ENCODE peak calls at places on chromosome 19, in seven cellular contexts. J is GM03348; B is tibial nerve; R is T follicular helper cell; K is stimulated activated CD4-positive, alpha-beta T cell treated with anti-CD3 and anti-CD28 coated beads, Interleukin-12 subunit alpha, Interleukin-12 subunit beta, amount 100 ng/mL, for 4 hours; Y is transverse colon; X is astrocyte of the spinal cord. L is an unnamed sample.

GRCh38 chr19:54254195-54254906 is 2.7 kb downstream of the LILRB5 start:
- DNase-seq in J (peak), B (no peak), R (no peak), K (no peak), Y (no peak), X (no peak), L (no peak)

GRCh38 chr19:15194938-15195337 is 5.9 kb downstream of the NOTCH3 start:
- DNase-seq in J (peak), B (no peak), R (no peak), K (no peak), Y (no peak), X (peak), L (peak)

GRCh38 chr19:8161135-8161646 is 11.8 kb upstream of the FBN3 start:
- DNase-seq in J (no peak), B (no peak), R (no peak), K (no peak), Y (no peak), X (no peak), L (no peak)

GRCh38 chr19:18203408-18203862 is 407 bp downstream of the RAB3A start:
- DNase-seq in J (no peak), B (no peak), R (no peak), K (peak), Y (peak), X (no peak), L (peak)

GRCh38 chr19:18700501-18701249 is 17.2 kb downstream of the CRTC1 start:
- DNase-seq in J (peak), B (peak), R (peak), K (peak), Y (peak), X (peak), L (peak)

GRCh38 chr19:6963937-6964336 is 57.3 kb downstream of the MBD3L2B start:
- DNase-seq in J (no peak), B (no peak), R (peak), K (peak), Y (no peak), X (no peak), L (no peak)

GRCh38 chr19:2532252-2533071 is 56.5 kb downstream of the GADD45B start:
- DNase-seq in J (peak), B (no peak), R (no peak), K (no peak), Y (no peak), X (peak), L (no peak)

GRCh38 chr19:3284759-3285646 is 60.5 kb downstream of the CELF5 start:
- DNase-seq in J (peak), B (no peak), R (peak), K (peak), Y (peak), X (peak), L (no peak)

GRCh38 chr19:15437355-15438123 is 12.2 kb downstream of the WIZ start:
- DNase-seq in J (peak), B (no peak), R (no peak), K (no peak), Y (no peak), X (no peak), L (peak)

GRCh38 chr19:13689050-13689449 is 75.3 kb upstream of the MRI1 start:
- DNase-seq in J (peak), B (no peak), R (no peak), K (no peak), Y (no peak), X (no peak), L (no peak)

GRCh38 chr19:29263305-29264080 is 50.5 kb upstream of the UQCRFS1 start:
- DNase-seq in J (peak), B (peak), R (peak), K (peak), Y (peak), X (no peak), L (peak)

GRCh38 chr19:18294467-18294864 is 13.0 kb upstream of the JUND start:
- DNase-seq in J (no peak), B (no peak), R (peak), K (peak), Y (peak), X (no peak), L (peak)

GRCh38 chr19:19146000-19146608 is 7.8 kb upstream of the TMEM161A start:
- DNase-seq in J (peak), B (peak), R (peak), K (peak), Y (peak), X (peak), L (peak)

GRCh38 chr19:19420570-19421301 is 15.3 kb downstream of the GATAD2A start:
- DNase-seq in J (no peak), B (no peak), R (no peak), K (no peak), Y (no peak), X (no peak), L (no peak)

GRCh38 chr19:2464389-2464788 is 7.6 kb upstream of the LMNB2 start:
- DNase-seq in J (no peak), B (no peak), R (no peak), K (no peak), Y (no peak), X (peak), L (no peak)

GRCh38 chr19:15307169-15307568 is 25.2 kb downstream of the BRD4 start:
- DNase-seq in J (no peak), B (no peak), R (no peak), K (no peak), Y (no peak), X (no peak), L (no peak)

GRCh38 chr19:8308891-8309291 is 733 bp upstream of the CD320 start:
- DNase-seq in J (no peak), B (no peak), R (no peak), K (no peak), Y (no peak), X (no peak), L (peak)

GRCh38 chr19:14015454-14016035 is 9.4 kb upstream of the RFX1 start:
- DNase-seq in J (no peak), B (no peak), R (no peak), K (no peak), Y (no peak), X (no peak), L (no peak)

GRCh38 chr19:45146251-45146650 is 14.5 kb downstream of the NKPD1 start:
- DNase-seq in J (no peak), B (no peak), R (no peak), K (no peak), Y (no peak), X (no peak), L (no peak)

GRCh38 chr19:57599377-57599760 is 316 bp upstream of the ZNF530 start:
- DNase-seq in J (no peak), B (no peak), R (no peak), K (no peak), Y (no peak), X (no peak), L (no peak)

GRCh38 chr19:39407394-39407643 is 672 bp downstream of the ZFP36 start:
- DNase-seq in J (no peak), B (no peak), R (no peak), K (no peak), Y (no peak), X (no peak), L (no peak)

GRCh38 chr19:40502081-40502480 is 35.3 kb downstream of the SPTBN4 start:
- DNase-seq in J (no peak), B (no peak), R (no peak), K (no peak), Y (no peak), X (no peak), L (no peak)

GRCh38 chr19:58338825-58339558 is 12.2 kb downstream of the ZSCAN22 start:
- DNase-seq in J (no peak), B (no peak), R (no peak), K (no peak), Y (no peak), X (no peak), L (no peak)

GRCh38 chr19:52034051-52034728 is 6.0 kb upstream of the ZNF614 start:
- DNase-seq in J (no peak), B (no peak), R (no peak), K (no peak), Y (no peak), X (peak), L (no peak)

GRCh38 chr19:29393915-29394460 is 131.8 kb upstream of the VSTM2B start:
- DNase-seq in J (no peak), B (no peak), R (no peak), K (no peak), Y (no peak), X (no peak), L (no peak)

GRCh38 chr19:36939153-36939552 is 23.0 kb downstream of the ZNF568 start:
- DNase-seq in J (no peak), B (no peak), R (no peak), K (no peak), Y (no peak), X (no peak), L (no peak)

GRCh38 chr19:43469160-43469480 is 3.7 kb upstream of the LYPD3 start:
- DNase-seq in J (no peak), B (no peak), R (peak), K (no peak), Y (no peak), X (no peak), L (no peak)

GRCh38 chr19:54190503-54190941 is 586 bp upstream of the TSEN34 start:
- DNase-seq in J (peak), B (peak), R (peak), K (peak), Y (peak), X (peak), L (peak)

GRCh38 chr19:14366529-14366928 is 14.7 kb upstream of the ADGRE5 start:
- DNase-seq in J (peak), B (peak), R (peak), K (peak), Y (peak), X (peak), L (peak)

GRCh38 chr19:6071103-6071485 is 39.2 kb downstream of the RFX2 start:
- DNase-seq in J (peak), B (no peak), R (no peak), K (no peak), Y (no peak), X (peak), L (no peak)

GRCh38 chr19:38483016-38483630 is 49.6 kb downstream of the RYR1 start:
- DNase-seq in J (no peak), B (no peak), R (no peak), K (no peak), Y (no peak), X (no peak), L (no peak)

GRCh38 chr19:29422047-29422446 is 103.7 kb upstream of the VSTM2B start:
- DNase-seq in J (no peak), B (no peak), R (no peak), K (no peak), Y (no peak), X (no peak), L (no peak)

GRCh38 chr19:6970021-6970420 is 51.2 kb downstream of the MBD3L2B start:
- DNase-seq in J (no peak), B (no peak), R (no peak), K (no peak), Y (no peak), X (no peak), L (no peak)

GRCh38 chr19:17873661-17874422 is 2.1 kb downstream of the SLC5A5 start:
- DNase-seq in J (peak), B (no peak), R (peak), K (peak), Y (peak), X (no peak), L (no peak)

GRCh38 chr19:49427855-49428546 is 2.8 kb downstream of the GFY start:
- DNase-seq in J (peak), B (no peak), R (no peak), K (no peak), Y (no peak), X (no peak), L (no peak)